ENCODE peak calls at places on chromosomes 3 and 15, in nine cellular contexts. X, G, D, J, U, F, N, W and M are unnamed samples.

GRCh38 chr3:139629033-139629432 is 48.7 kb downstream of the NMNAT3 start:
- DNase-seq in X (no peak), G (no peak), D (no peak), J (no peak), U (no peak), F (no peak), N (peak), W (no peak), M (no peak)

GRCh38 chr3:16448691-16449090 is 64.8 kb downstream of the RFTN1 start:
- DNase-seq in X (peak), G (no peak), D (peak), J (peak), U (no peak), F (no peak), N (no peak), W (peak), M (peak)

GRCh38 chr3:128481438-128481942 is 11.5 kb downstream of the GATA2 start:
- DNase-seq in X (no peak), G (no peak), D (no peak), J (no peak), U (no peak), F (no peak), N (no peak), W (no peak), M (no peak)

GRCh38 chr3:8709801-8710524 is 23.6 kb upstream of the CAV3 start:
- DNase-seq in X (peak), G (no peak), D (no peak), J (no peak), U (no peak), F (no peak), N (no peak), W (no peak), M (no peak)

GRCh38 chr15:40449275-40449674 is 8.5 kb downstream of the BAHD1 start:
- DNase-seq in X (no peak), G (no peak), D (no peak), J (no peak), U (no peak), F (no peak), N (no peak), W (no peak), M (no peak)

GRCh38 chr3:99579246-99579645 is 59.1 kb upstream of the COL8A1 start:
- DNase-seq in X (no peak), G (no peak), D (no peak), J (peak), U (no peak), F (no peak), N (no peak), W (no peak), M (no peak)

GRCh38 chr3:126155280-126155640 is 25.1 kb downstream of the ALDH1L1 start:
- DNase-seq in X (no peak), G (no peak), D (no peak), J (no peak), U (no peak), F (no peak), N (no peak), W (peak), M (peak)

GRCh38 chr3:71578045-71578730 is 5.3 kb downstream of the FOXP1 start:
- DNase-seq in X (no peak), G (no peak), D (no peak), J (no peak), U (no peak), F (no peak), N (no peak), W (no peak), M (no peak)

GRCh38 chr3:11380314-11380713 is 108.1 kb downstream of the ATG7 start:
- DNase-seq in X (no peak), G (no peak), D (no peak), J (peak), U (no peak), F (no peak), N (no peak), W (no peak), M (no peak)

GRCh38 chr15:83959477-83959876 is 276.1 kb upstream of the GOLGA6L4 start:
- DNase-seq in X (no peak), G (no peak), D (no peak), J (no peak), U (no peak), F (no peak), N (no peak), W (no peak), M (no peak)

GRCh38 chr3:126835472-126836219 is 131.6 kb downstream of the CHCHD6 start:
- DNase-seq in X (no peak), G (no peak), D (no peak), J (peak), U (no peak), F (no peak), N (no peak), W (no peak), M (peak)

GRCh38 chr3:127489357-127489756 is 101.2 kb downstream of the TPRA1 start:
- DNase-seq in X (no peak), G (no peak), D (peak), J (no peak), U (no peak), F (no peak), N (no peak), W (peak), M (peak)

GRCh38 chr15:43204016-43204901 is 16.6 kb downstream of the EPB42 start:
- DNase-seq in X (peak), G (no peak), D (no peak), J (peak), U (no peak), F (peak), N (peak), W (no peak), M (no peak)

GRCh38 chr3:196406806-196407470 is 25.3 kb downstream of the UBXN7 start:
- DNase-seq in X (no peak), G (no peak), D (no peak), J (peak), U (no peak), F (no peak), N (no peak), W (no peak), M (no peak)

GRCh38 chr3:47410801-47411646 is 30.2 kb downstream of the PTPN23 start:
- DNase-seq in X (no peak), G (no peak), D (no peak), J (no peak), U (no peak), F (peak), N (no peak), W (no peak), M (no peak)

GRCh38 chr15:29680806-29681485 is 141.3 kb downstream of the TJP1 start:
- DNase-seq in X (no peak), G (no peak), D (no peak), J (no peak), U (no peak), F (no peak), N (no peak), W (no peak), M (no peak)

GRCh38 chr3:182182531-182182968 is 470.8 kb downstream of the SOX2 start:
- DNase-seq in X (no peak), G (no peak), D (no peak), J (no peak), U (no peak), F (no peak), N (peak), W (no peak), M (no peak)

GRCh38 chr15:39511915-39512260 is 69.0 kb upstream of the THBS1 start:
- DNase-seq in X (no peak), G (no peak), D (no peak), J (no peak), U (no peak), F (no peak), N (no peak), W (no peak), M (no peak)

GRCh38 chr3:136434429-136434828 is 184.3 kb downstream of the PCCB start:
- DNase-seq in X (no peak), G (no peak), D (no peak), J (no peak), U (no peak), F (no peak), N (no peak), W (no peak), M (no peak)

GRCh38 chr3:128801779-128802369 is 75.9 kb downstream of the RAB7A start:
- DNase-seq in X (no peak), G (no peak), D (no peak), J (no peak), U (no peak), F (no peak), N (no peak), W (no peak), M (no peak)

GRCh38 chr3:35908366-35909232 is 269.3 kb downstream of the ARPP21 start:
- DNase-seq in X (peak), G (peak), D (peak), J (peak), U (no peak), F (peak), N (peak), W (peak), M (peak)

GRCh38 chr15:75723847-75724660 is 11.4 kb upstream of the CSPG4 start:
- DNase-seq in X (peak), G (peak), D (peak), J (peak), U (peak), F (peak), N (peak), W (peak), M (peak)

GRCh38 chr3:85821130-85821756 is 862.5 kb downstream of the CADM2 start:
- DNase-seq in X (peak), G (no peak), D (no peak), J (peak), U (no peak), F (no peak), N (peak), W (no peak), M (no peak)

GRCh38 chr15:26889298-26889898 is 22.5 kb downstream of the GABRA5 start:
- DNase-seq in X (peak), G (no peak), D (no peak), J (peak), U (no peak), F (no peak), N (peak), W (no peak), M (no peak)
- TF ChIP-seq CTCF in X (peak), G (peak), D (peak), J (peak), U (peak), F (peak), N (peak), W (peak), M (peak)

GRCh38 chr3:160346511-160346910 is 52.5 kb downstream of the IFT80 start:
- DNase-seq in X (no peak), G (no peak), D (no peak), J (no peak), U (no peak), F (no peak), N (no peak), W (no peak), M (no peak)

GRCh38 chr3:160340351-160340750 is 58.7 kb downstream of the IFT80 start:
- DNase-seq in X (no peak), G (no peak), D (no peak), J (no peak), U (no peak), F (no peak), N (no peak), W (no peak), M (no peak)

GRCh38 chr3:160343132-160343531 is 55.9 kb downstream of the IFT80 start:
- DNase-seq in X (no peak), G (no peak), D (no peak), J (peak), U (no peak), F (no peak), N (peak), W (no peak), M (no peak)
- TF ChIP-seq CTCF in X (peak), G (peak), D (peak), J (peak), U (no peak), F (peak), N (peak), W (no peak), M (peak)

GRCh38 chr3:187066228-187066995 is 72.9 kb downstream of the RPL39L start:
- DNase-seq in X (no peak), G (no peak), D (no peak), J (peak), U (no peak), F (no peak), N (peak), W (no peak), M (no peak)
- TF ChIP-seq CTCF in X (no peak), G (no peak), D (no peak), J (peak), U (no peak), F (peak), N (peak), W (no peak), M (peak)

DNA sequence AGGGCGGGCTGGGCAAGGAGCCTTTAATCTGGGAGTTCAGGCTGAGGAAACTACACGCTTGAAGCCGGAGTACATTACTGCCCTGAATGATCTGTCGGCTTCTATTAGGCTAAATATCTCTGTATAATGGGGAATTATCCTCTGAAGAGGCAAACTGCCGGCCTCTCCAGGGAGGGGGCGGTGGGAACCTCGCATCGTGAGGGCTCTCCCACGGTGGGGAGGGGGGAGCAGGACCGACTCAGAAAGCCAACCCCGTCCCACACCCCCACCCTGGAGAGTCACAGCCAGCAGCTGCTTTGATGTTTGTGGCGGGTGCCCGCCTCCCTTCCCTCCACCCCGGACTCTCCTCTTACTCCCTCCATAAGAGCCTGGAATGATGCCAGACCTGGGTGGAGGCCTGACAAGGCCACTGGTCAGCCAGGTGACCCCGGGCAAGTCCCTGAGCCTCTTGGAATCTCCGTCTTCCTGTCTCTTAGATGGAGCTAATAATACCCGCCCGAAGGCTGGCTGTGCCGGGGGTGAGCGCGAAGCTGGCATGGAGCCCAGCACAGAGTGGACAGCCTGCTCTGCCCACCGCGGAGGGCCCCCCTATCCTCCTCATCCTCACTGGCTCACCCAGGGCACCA is 63.4 kb upstream of the LINGO1 start:
- DNase-seq in X (no peak), G (no peak), D (no peak), J (no peak), U (no peak), F (no peak), N (no peak), W (no peak), M (no peak)
- TF ChIP-seq CTCF in X (no peak), G (no peak), D (no peak), J (no peak), U (no peak), F (no peak), N (no peak), W (no peak), M (no peak)

GRCh38 chr3:60501303-60501702 is 749.9 kb downstream of the FHIT start:
- DNase-seq in X (no peak), G (no peak), D (no peak), J (no peak), U (no peak), F (no peak), N (no peak), W (no peak), M (no peak)

GRCh38 chr3:60497922-60498321 is 753.3 kb downstream of the FHIT start:
- DNase-seq in X (no peak), G (no peak), D (no peak), J (peak), U (no peak), F (no peak), N (no peak), W (no peak), M (no peak)
- TF ChIP-seq CTCF in X (no peak), G (no peak), D (no peak), J (no peak), U (no peak), F (no peak), N (no peak), W (no peak), M (no peak)

GRCh38 chr15:67420137-67420536 is 100.8 kb upstream of the C15orf61 start:
- DNase-seq in X (no peak), G (no peak), D (no peak), J (no peak), U (no peak), F (no peak), N (no peak), W (no peak), M (no peak)
- TF ChIP-seq CTCF in X (no peak), G (no peak), D (no peak), J (no peak), U (no peak), F (no peak), N (no peak), W (no peak), M (no peak)

GRCh38 chr15:63360170-63360569 is 21.5 kb downstream of the CA12 start:
- DNase-seq in X (no peak), G (no peak), D (no peak), J (no peak), U (no peak), F (no peak), N (no peak), W (no peak), M (no peak)

GRCh38 chr15:63358296-63359029 is 23.2 kb downstream of the CA12 start:
- DNase-seq in X (no peak), G (no peak), D (no peak), J (no peak), U (no peak), F (no peak), N (no peak), W (no peak), M (no peak)

GRCh38 chr15:63357061-63357460 is 24.6 kb downstream of the CA12 start:
- DNase-seq in X (no peak), G (no peak), D (no peak), J (no peak), U (no peak), F (no peak), N (no peak), W (no peak), M (no peak)

GRCh38 chr15:63354771-63355650 is 26.6 kb downstream of the CA12 start:
- DNase-seq in X (no peak), G (no peak), D (no peak), J (no peak), U (no peak), F (no peak), N (no peak), W (no peak), M (no peak)

GRCh38 chr15:63357657-63358161 is 23.9 kb downstream of the CA12 start:
- DNase-seq in X (no peak), G (no peak), D (no peak), J (no peak), U (no peak), F (no peak), N (no peak), W (no peak), M (no peak)
- TF ChIP-seq CTCF in X (no peak), G (no peak), D (no peak), J (no peak), U (no peak), F (no peak), N (no peak), W (no peak), M (no peak)

GRCh38 chr15:71010439-71010838 is 104.8 kb upstream of the THSD4 start:
- DNase-seq in X (no peak), G (no peak), D (no peak), J (no peak), U (no peak), F (no peak), N (no peak), W (no peak), M (no peak)
- TF ChIP-seq CTCF in X (no peak), G (no peak), D (no peak), J (no peak), U (no peak), F (no peak), N (no peak), W (no peak), M (no peak)

DNA sequence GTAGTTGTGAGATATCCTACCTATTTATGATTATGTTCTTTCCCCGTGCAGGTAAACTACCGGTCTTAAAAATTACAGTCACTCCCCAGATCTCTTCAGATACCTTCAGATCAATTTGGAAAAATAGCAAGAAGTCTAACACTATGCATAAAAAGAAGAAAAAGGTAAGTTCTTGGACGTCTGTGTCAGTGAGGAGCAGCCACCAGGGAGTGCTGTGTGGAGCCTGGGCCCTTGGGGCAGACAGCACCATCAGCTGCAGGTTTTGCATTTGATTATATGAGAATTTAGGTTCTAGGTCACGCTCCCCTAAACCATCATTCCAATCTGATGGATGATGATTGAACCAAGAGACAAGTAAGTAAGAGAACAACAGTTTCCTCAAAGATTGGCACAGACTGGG is 8.9 kb upstream of the RNF7 start:
- DNase-seq in X (no peak), G (no peak), D (no peak), J (no peak), U (no peak), F (no peak), N (no peak), W (no peak), M (no peak)
- TF ChIP-seq CTCF in X (no peak), G (no peak), D (no peak), J (no peak), U (no peak), F (no peak), N (peak), W (no peak), M (no peak)

DNA sequence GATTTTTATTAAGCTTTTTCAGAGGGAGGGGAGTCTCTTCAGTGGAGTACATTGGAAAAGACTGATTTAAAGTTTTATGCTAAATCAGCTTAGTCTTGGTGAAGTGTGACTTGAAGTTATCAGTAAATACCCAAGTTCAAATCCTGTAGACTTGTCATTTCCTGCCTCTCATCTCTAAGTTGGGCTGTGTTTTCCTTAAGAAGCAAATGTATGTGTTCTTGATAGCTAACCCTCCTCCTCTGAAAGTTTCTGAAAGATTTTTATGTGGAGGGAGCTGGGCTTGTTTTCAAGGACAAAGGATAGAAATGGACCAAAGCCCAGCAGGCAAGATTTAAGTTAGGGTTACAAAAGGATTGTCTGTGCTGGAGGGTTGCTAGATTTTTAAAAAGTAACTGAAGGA is 4.2 kb downstream of the MAPKBP1 start:
- DNase-seq in X (no peak), G (no peak), D (no peak), J (no peak), U (no peak), F (no peak), N (no peak), W (no peak), M (no peak)
- TF ChIP-seq CTCF in X (no peak), G (no peak), D (no peak), J (no peak), U (no peak), F (no peak), N (no peak), W (no peak), M (no peak)